ENCODE peak calls at places on chromosomes 1 and 21, in four cellular contexts. V is NCI-H1417, J is MV-4-11, R is T1000. U is an unnamed sample.

GRCh38 chr1:201719812-201720521 is 109.0 kb upstream of the IPO9 start:
- DNase-seq in V (peak), J (no peak), R (peak), U (no peak)

GRCh38 chr1:116006486-116006964 is 30.2 kb downstream of the SLC22A15 start:
- DNase-seq in R (no peak), J (no peak), V (no peak), U (no peak)

GRCh38 chr1:117231748-117232373 is 21.1 kb upstream of the VTCN1 start:
- DNase-seq in V (peak), J (peak), R (no peak), U (no peak)

GRCh38 chr1:212167098-212167497 is 118.1 kb upstream of the PPP2R5A start:
- DNase-seq in R (peak), J (peak), V (no peak), U (no peak)

GRCh38 chr1:25534389-25534788 is 9.0 kb upstream of the LDLRAP1 start:
- DNase-seq in V (no peak), J (no peak), R (no peak), U (no peak)

GRCh38 chr1:160205974-160206369 is 788 bp downstream of the PEA15 start:
- DNase-seq in R (peak), V (no peak), J (no peak), U (peak)

GRCh38 chr1:33656467-33656866 is 184.0 kb downstream of the ZSCAN20 start:
- DNase-seq in J (peak), V (no peak), R (no peak), U (no peak)

GRCh38 chr1:7299329-7299799 is 471.7 kb upstream of the VAMP3 start:
- DNase-seq in V (peak), J (no peak), R (peak), U (peak)

GRCh38 chr21:28016571-28016970 is 976.1 kb downstream of the LTN1 start:
- DNase-seq in J (no peak), V (no peak), R (no peak), U (no peak)

GRCh38 chr1:219783605-219784004 is 144.8 kb downstream of the SLC30A10 start:
- DNase-seq in J (peak), R (no peak), V (no peak), U (no peak)

GRCh38 chr1:9537863-9538668 is 1.2 kb upstream of the SLC25A33 start:
- DNase-seq in V (no peak), J (no peak), R (no peak), U (no peak)

GRCh38 chr1:97608272-97608671 is 312.6 kb downstream of the DPYD start:
- DNase-seq in J (no peak), R (no peak), V (no peak), U (no peak)

GRCh38 chr1:57671750-57672149 is 247.9 kb upstream of the DAB1 start:
- DNase-seq in V (no peak), J (no peak), R (no peak), U (no peak)

U was measured in A172.